ENCODE peak calls at places on chromosome 11, in five cellular contexts. R is cardiac septum, P is HFF-Myc, A is germinal center, N is SK-MEL-5. S is an unnamed sample.

GRCh38 chr11:61609970-61610347 is 29.1 kb upstream of the SYT7 start:
- DNase-seq in N (peak), R (no peak), A (peak), P (no peak), S (peak)

GRCh38 chr11:65403607-65404121 is 17.2 kb downstream of the FRMD8 start:
- DNase-seq in P (no peak), N (no peak), R (no peak), A (peak), S (no peak)

GRCh38 chr11:11691296-11692141 is 69.7 kb upstream of the GALNT18 start:
- DNase-seq in N (no peak), R (no peak), P (no peak), A (no peak), S (peak)

GRCh38 chr11:71930556-71931244 is 1.9 kb downstream of the RNF121 start:
- DNase-seq in R (no peak), N (no peak), A (no peak), P (no peak), S (no peak)

GRCh38 chr11:10725114-10725906 is 25.7 kb upstream of the CTR9 start:
- DNase-seq in A (no peak), P (no peak), R (no peak), N (no peak), S (no peak)

GRCh38 chr11:44484211-44484610 is 81.3 kb upstream of the CD82 start:
- DNase-seq in A (no peak), R (no peak), N (peak), P (no peak), S (no peak)

GRCh38 chr11:123235117-123235686 is 40.2 kb upstream of the CLMP start:
- DNase-seq in P (no peak), R (no peak), A (peak), N (peak), S (no peak)

GRCh38 chr11:94938399-94939055 is 34.8 kb downstream of the CWC15 start:
- DNase-seq in P (no peak), A (no peak), N (no peak), R (peak), S (no peak)

GRCh38 chr11:41351825-41352224 is 107.6 kb downstream of the LRRC4C start:
- DNase-seq in N (no peak), P (no peak), A (no peak), R (no peak), S (no peak)

GRCh38 chr11:88414981-88415391 is 77.5 kb upstream of the CTSC start:
- DNase-seq in A (no peak), N (no peak), P (no peak), R (no peak), S (no peak)

GRCh38 chr11:35073691-35074382 is 65.1 kb upstream of the CD44 start:
- DNase-seq in R (no peak), A (no peak), P (no peak), N (no peak), S (no peak)

GRCh38 chr11:88543902-88544655 is 206.5 kb upstream of the CTSC start:
- DNase-seq in R (peak), N (peak), A (peak), P (peak), S (peak)

GRCh38 chr11:44309483-44310197 is at the start of gene ALX4:
- DNase-seq in R (no peak), A (no peak), N (no peak), P (no peak), S (peak)

GRCh38 chr11:120302001-120302805 is 22.9 kb upstream of the TLCD5 start:
- DNase-seq in A (no peak), R (no peak), N (no peak), P (no peak), S (no peak)

GRCh38 chr11:128715691-128716153 is 21.9 kb downstream of the FLI1 start:
- DNase-seq in R (no peak), A (no peak), P (no peak), N (no peak), S (peak)

GRCh38 chr11:64642876-64643257 is 51.8 kb downstream of the SLC22A12 start:
- DNase-seq in R (no peak), A (no peak), N (no peak), P (no peak), S (no peak)

GRCh38 chr11:118622376-118623290 is 15.2 kb downstream of the PHLDB1 start:
- DNase-seq in N (no peak), P (no peak), A (no peak), R (peak), S (peak)

GRCh38 chr11:71068963-71069362 is 183.4 kb downstream of the SHANK2 start:
- DNase-seq in P (no peak), N (no peak), A (no peak), R (no peak), S (no peak)

GRCh38 chr11:128926437-128927107 is 16.1 kb downstream of the TP53AIP1 start:
- DNase-seq in R (no peak), A (no peak), P (no peak), N (no peak), S (no peak)

GRCh38 chr11:118916842-118917388 is 8.8 kb downstream of the BCL9L start:
- DNase-seq in P (no peak), A (no peak), N (no peak), R (peak), S (peak)

GRCh38 chr11:61695917-61696316 is 15.7 kb downstream of the DAGLA start:
- DNase-seq in R (peak), N (no peak), A (peak), P (peak), S (no peak)

GRCh38 chr11:96341237-96342130 is 1.5 kb downstream of the MAML2 start:
- DNase-seq in N (peak), A (peak), P (no peak), R (peak), S (no peak)

GRCh38 chr11:67276821-67277230 is 10.6 kb downstream of the GRK2 start:
- DNase-seq in N (peak), A (peak), R (peak), P (no peak), S (peak)

GRCh38 chr11:60915250-60915914 is 1.4 kb downstream of the TMEM109 start:
- DNase-seq in N (peak), P (no peak), R (no peak), A (peak), S (peak)

S was measured in retina.